ENCODE peak calls at places on chromosomes 1 and 21, in four cellular contexts. G is H1, R is trophoblast cell, S is neuronal stem cell. Q is an unnamed sample. For H3K36me3, the result is how much of the 10 kb centered on the place peaks cover.

GRCh38 chr1:2210786-2211185 is 16.2 kb upstream of the FAAP20 start:
- DNase-seq in G (peak), R (no peak), S (no peak), Q (no peak)

GRCh38 chr1:33575324-33575879 is 103.0 kb downstream of the ZSCAN20 start:
- DNase-seq in G (no peak), R (no peak), S (no peak), Q (no peak)

GRCh38 chr1:210700083-210700482 is 371.4 kb downstream of the HHAT start:
- DNase-seq in G (no peak), R (no peak), S (no peak), Q (no peak)

GRCh38 chr1:158007949-158008386 is 14.5 kb downstream of the KIRREL1 start:
- DNase-seq in G (no peak), R (no peak), S (no peak), Q (no peak)

GRCh38 chr1:62142550-62142949 is 52.1 kb upstream of the L1TD1 start:
- DNase-seq in G (peak), R (no peak), S (peak), Q (no peak)

GRCh38 chr1:247857986-247858356 is 984 bp downstream of the TRIM58 start:
- DNase-seq in G (no peak), R (peak), S (no peak), Q (peak)

GRCh38 chr1:173715538-173715844 is 710 bp downstream of the KLHL20 start:
- DNase-seq in G (no peak), R (peak), S (no peak), Q (no peak)

GRCh38 chr1:183472488-183473285 is at the start of gene SMG7:
- DNase-seq in G (no peak), R (peak), S (no peak), Q (peak)

GRCh38 chr1:170664828-170665617 is 1.1 kb downstream of the PRRX1 start:
- DNase-seq in G (no peak), R (peak), S (no peak), Q (peak)

GRCh38 chr21:15437873-15438272 is 291.9 kb upstream of the USP25 start:
- DNase-seq in G (no peak), R (no peak), S (no peak), Q (peak)

GRCh38 chr1:53327183-53327941 is 508 bp downstream of the LRP8 start:
- DNase-seq in G (peak), R (peak), S (peak), Q (peak)

GRCh38 chr1:95659166-95659565 is 425.2 kb downstream of the RWDD3 start:
- DNase-seq in G (no peak), R (peak), S (no peak), Q (no peak)

GRCh38 chr1:95652423-95652958 is 418.5 kb downstream of the RWDD3 start:
- DNase-seq in G (no peak), R (no peak), S (no peak), Q (no peak)

GRCh38 chr1:95657248-95657647 is 423.2 kb downstream of the RWDD3 start:
- DNase-seq in G (no peak), R (no peak), S (no peak), Q (no peak)

GRCh38 chr1:95653598-95653997 is 419.6 kb downstream of the RWDD3 start:
- DNase-seq in G (no peak), R (no peak), S (no peak), Q (no peak)

DNA sequence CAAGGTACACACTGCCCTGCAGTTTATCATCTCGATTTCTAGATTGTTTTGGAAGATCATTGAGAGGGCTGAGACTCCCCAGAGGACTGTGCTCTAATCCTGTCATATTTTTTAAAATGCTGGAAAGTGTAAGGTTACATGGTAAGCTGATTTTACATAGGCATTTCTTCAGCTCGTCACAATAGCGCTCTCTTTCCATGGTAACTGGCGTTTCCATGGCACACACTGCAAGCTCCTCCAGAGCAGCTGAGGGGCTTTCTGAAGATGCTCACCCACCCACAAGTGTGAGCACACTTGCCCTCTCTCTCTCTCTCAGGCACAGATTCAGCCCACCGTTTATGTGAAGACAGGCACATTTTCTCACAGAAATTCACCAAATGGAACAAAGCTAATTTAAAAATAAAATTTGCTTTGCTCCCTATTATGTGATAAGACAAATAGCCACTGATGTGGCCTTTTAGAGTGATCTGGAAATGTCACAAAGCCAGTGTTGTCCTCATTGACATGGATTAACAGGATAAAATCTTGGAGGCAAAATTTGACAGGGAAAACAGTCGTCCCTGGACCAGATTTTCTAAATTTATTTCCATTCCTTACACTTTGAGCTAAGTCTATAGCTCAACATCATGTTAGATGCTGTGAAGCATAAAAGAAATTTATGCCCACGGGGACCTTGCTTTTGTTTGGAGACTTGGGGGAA is 421.5 kb downstream of the RWDD3 start:
- DNase-seq in G (no peak), R (no peak), S (no peak), Q (no peak)
- H4K91ac ChIP-seq in G (no peak), R (no peak), S (no peak), Q (no peak)

GRCh38 chr1:178629549-178630154 is 95.4 kb upstream of the RALGPS2 start:
- DNase-seq in G (no peak), R (no peak), S (no peak), Q (no peak)
- H2BK5ac ChIP-seq in G (no peak), R (no peak), S (no peak), Q (peak)

GRCh38 chr1:59052194-59052593 is 244.7 kb upstream of the FGGY start:
- DNase-seq in G (no peak), R (no peak), S (no peak), Q (no peak)

GRCh38 chr1:59057211-59057694 is 239.6 kb upstream of the FGGY start:
- DNase-seq in G (no peak), R (peak), S (no peak), Q (peak)

GRCh38 chr1:59055908-59056719 is 240.8 kb upstream of the FGGY start:
- DNase-seq in G (no peak), R (peak), S (no peak), Q (peak)

GRCh38 chr1:59051007-59051406 is 245.9 kb upstream of the FGGY start:
- DNase-seq in G (no peak), R (no peak), S (no peak), Q (no peak)

DNA sequence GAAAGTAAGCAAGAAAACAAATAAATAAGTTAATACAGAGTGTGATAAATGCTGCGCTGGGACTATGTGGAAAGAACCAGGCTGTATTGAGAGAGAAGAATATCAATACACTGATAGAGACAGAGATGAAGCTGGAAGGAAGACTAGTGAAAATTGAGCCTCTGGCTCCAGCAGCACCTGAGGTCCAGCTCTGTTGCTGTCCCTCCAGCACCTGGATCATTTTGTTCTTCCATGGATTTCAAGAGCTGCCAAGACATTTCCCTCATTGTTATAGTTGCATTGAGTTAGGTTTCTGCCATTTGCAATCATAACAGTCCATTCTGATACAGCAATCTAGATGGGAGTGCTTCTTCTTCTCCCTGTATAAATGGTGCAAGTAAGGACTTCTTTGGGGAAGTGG is 242.7 kb upstream of the FGGY start:
- DNase-seq in G (no peak), R (no peak), S (no peak), Q (no peak)
- H3K36me3 ChIP-seq in G (under half), R (under half), S (under half), Q (under half)

DNA sequence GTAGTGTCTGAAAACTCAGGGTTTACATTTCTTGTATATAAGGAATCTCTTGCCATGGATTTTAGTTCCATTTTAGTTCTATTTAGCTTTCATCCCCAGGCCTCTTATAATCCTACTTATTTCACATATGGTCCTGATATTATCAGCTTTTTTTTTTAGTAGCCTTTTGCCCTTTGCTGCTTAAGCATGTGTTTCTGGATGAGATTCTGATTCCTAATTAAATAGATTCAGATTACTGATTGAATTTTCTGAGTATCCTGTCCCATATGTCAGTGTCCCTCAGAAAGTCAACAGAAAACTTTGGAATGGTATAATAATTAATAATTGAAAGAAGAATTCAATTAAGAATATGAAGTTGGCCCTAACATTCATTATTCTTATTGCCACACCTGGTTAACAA is 134.7 kb upstream of the HOOK1 start:
- DNase-seq in G (no peak), R (no peak), S (no peak), Q (no peak)
- H4K91ac ChIP-seq in G (no peak), R (no peak), S (no peak), Q (no peak)

GRCh38 chr1:226820935-226821718 is 49.3 kb upstream of the PSEN2 start:
- DNase-seq in G (no peak), R (peak), S (no peak), Q (peak)
- H2BK5ac ChIP-seq in G (no peak), R (no peak), S (no peak), Q (no peak)

GRCh38 chr1:93588206-93588605 is 93.4 kb downstream of the BCAR3 start:
- DNase-seq in G (no peak), R (no peak), S (no peak), Q (peak)
- H3K36me3 ChIP-seq in G (under half), R (under half), S (half or more), Q (half or more)

GRCh38 chr21:45574081-45574501 is 31.9 kb upstream of the SLC19A1 start:
- DNase-seq in G (no peak), R (no peak), S (no peak), Q (no peak)

GRCh38 chr21:45575304-45575992 is 33.2 kb upstream of the SLC19A1 start:
- DNase-seq in G (no peak), R (no peak), S (no peak), Q (no peak)

GRCh38 chr21:45573452-45574035 is 31.3 kb upstream of the SLC19A1 start:
- DNase-seq in G (no peak), R (no peak), S (no peak), Q (no peak)

GRCh38 chr21:45575993-45576837 is 34.0 kb upstream of the SLC19A1 start:
- DNase-seq in G (no peak), R (no peak), S (no peak), Q (no peak)

DNA sequence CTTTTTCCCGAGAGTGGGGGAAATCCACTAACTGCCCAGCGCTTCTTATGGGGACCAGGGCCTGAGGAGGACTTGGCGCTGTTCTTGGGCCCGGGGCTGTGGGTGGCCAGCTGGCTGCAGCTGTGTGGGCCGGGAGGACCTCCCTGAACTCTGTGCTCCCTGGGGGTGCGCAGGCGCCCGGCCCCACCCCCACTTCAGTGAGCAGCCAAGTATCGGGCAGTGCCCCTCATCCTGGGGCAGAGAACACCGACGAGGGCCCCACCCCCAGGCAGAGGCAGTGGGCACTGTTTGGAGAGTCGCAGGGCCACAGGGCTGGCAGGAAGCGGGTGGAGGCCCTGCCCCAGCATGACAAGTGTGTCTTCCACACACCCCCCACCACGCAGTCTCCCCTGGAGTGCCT is 32.5 kb upstream of the SLC19A1 start:
- DNase-seq in G (no peak), R (no peak), S (no peak), Q (no peak)
- H4K91ac ChIP-seq in G (no peak), R (no peak), S (peak), Q (no peak)

DNA sequence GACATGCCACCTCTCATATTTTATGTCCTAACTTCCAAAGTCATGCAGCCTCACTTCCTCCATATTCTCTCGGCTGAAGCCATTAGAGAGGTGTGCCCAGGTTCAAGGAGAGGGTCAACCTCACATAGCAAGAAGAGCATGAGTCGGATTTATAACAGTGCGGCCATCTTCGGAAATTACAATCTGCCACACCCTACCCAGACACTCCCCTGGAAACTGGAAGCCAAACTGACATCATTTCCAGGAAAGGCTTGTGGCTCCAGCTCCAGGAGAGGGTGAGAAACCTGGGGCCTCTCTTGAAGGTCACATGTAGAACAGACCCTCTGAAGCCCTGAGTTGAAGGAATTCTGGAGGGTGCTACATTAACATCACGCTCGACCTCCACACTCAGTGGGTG is 73.5 kb downstream of the RRAGC start:
- DNase-seq in G (no peak), R (no peak), S (no peak), Q (no peak)
- H2BK5ac ChIP-seq in G (no peak), R (no peak), S (no peak), Q (no peak)

Q was measured in mesenchymal stem cell.